ENCODE peak calls at places on chromosomes 16 and 17, in four cellular contexts. N is A673, L is adrenal gland, G is heart right ventricle. T is an unnamed sample. For H3K4me1, the result is how much of the 10 kb centered on the place peaks cover.

GRCh38 chr16:53018834-53019416 is 33.8 kb downstream of the CHD9NB start:
- DNase-seq in N (no peak), L (no peak), G (no peak), T (no peak)

GRCh38 chr16:85137323-85138072 is 25.2 kb upstream of the CIBAR2 start:
- DNase-seq in N (no peak), L (peak), G (peak), T (peak)

GRCh38 chr17:78817123-78817522 is 23.5 kb downstream of the USP36 start:
- DNase-seq in L (no peak), N (no peak), G (no peak), T (no peak)

GRCh38 chr16:85157813-85158701 is 45.8 kb upstream of the CIBAR2 start:
- DNase-seq in L (no peak), G (peak), N (peak), T (peak)

GRCh38 chr17:2189231-2189630 is 114.4 kb downstream of the SMG6 start:
- DNase-seq in L (no peak), N (no peak), G (no peak), T (peak)

GRCh38 chr16:55892821-55893220 is 17.6 kb upstream of the CES5A start:
- DNase-seq in G (no peak), L (no peak), N (no peak), T (no peak)

GRCh38 chr17:82644148-82644547 is 4.1 kb downstream of the WDR45B start:
- DNase-seq in N (no peak), G (no peak), L (no peak), T (no peak)

GRCh38 chr17:66652840-66653507 is 181.9 kb upstream of the CACNG5 start:
- DNase-seq in L (no peak), N (no peak), G (no peak), T (no peak)

GRCh38 chr17:65902831-65903549 is 288.9 kb downstream of the CEP112 start:
- DNase-seq in N (no peak), L (peak), G (no peak), T (no peak)

GRCh38 chr17:6843241-6843890 is 11.8 kb upstream of the TEKT1 start:
- DNase-seq in L (no peak), N (peak), G (no peak), T (no peak)

GRCh38 chr17:40515491-40516041 is 14.1 kb upstream of the TNS4 start:
- DNase-seq in N (no peak), L (no peak), G (no peak), T (peak)

GRCh38 chr16:81738831-81739496 is 40.1 kb upstream of the PLCG2 start:
- DNase-seq in G (peak), N (no peak), L (no peak), T (peak)

GRCh38 chr17:36945959-36946725 is 2.6 kb upstream of the AATF start:
- DNase-seq in G (no peak), L (no peak), N (no peak), T (no peak)

GRCh38 chr17:18262641-18263040 is 2.2 kb downstream of the MIEF2 start:
- DNase-seq in L (peak), N (no peak), G (peak), T (no peak)

GRCh38 chr17:18260332-18261145 is at the start of gene MIEF2:
- DNase-seq in N (peak), G (peak), L (peak), T (peak)

GRCh38 chr17:18261659-18262058 is 1.2 kb downstream of the MIEF2 start:
- DNase-seq in N (no peak), L (no peak), G (no peak), T (peak)

GRCh38 chr17:18261146-18261515 is 669 bp downstream of the MIEF2 start:
- DNase-seq in N (no peak), G (peak), L (peak), T (peak)

GRCh38 chr17:18262111-18262510 is 1.6 kb downstream of the MIEF2 start:
- DNase-seq in N (no peak), L (no peak), G (no peak), T (no peak)
- H3K4me1 ChIP-seq in N (under half), L (under half), G (under half), T (under half)

DNA sequence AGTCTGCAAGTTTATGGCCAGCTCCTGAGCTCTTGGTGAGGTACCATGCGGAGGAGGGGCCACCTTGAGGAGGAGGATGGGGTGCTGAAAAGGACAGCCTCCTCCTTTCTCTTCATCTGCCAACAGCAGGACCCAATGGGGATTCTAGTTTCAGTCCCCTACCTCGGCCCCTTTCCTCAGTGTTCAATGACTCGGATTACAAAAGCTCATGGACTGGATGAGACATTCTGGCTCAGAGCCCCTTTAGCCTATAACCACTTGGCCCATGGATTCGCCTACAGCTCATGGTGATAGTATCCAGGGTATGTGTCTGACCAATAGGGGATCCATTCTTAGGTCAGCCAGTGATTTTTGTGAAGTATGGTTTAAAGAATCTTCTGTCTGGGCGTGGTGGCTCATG is 8.5 kb upstream of the PIK3R6 start:
- DNase-seq in N (no peak), G (no peak), L (no peak), T (no peak)
- H3K4me1 ChIP-seq in N (under half), G (under half), L (under half), T (under half)

GRCh38 chr16:24044467-24044866 is 208.7 kb downstream of the PRKCB start:
- DNase-seq in G (no peak), L (no peak), N (no peak), T (no peak)
- H3K4me1 ChIP-seq in G (under half), L (under half), N (under half), T (under half)

DNA sequence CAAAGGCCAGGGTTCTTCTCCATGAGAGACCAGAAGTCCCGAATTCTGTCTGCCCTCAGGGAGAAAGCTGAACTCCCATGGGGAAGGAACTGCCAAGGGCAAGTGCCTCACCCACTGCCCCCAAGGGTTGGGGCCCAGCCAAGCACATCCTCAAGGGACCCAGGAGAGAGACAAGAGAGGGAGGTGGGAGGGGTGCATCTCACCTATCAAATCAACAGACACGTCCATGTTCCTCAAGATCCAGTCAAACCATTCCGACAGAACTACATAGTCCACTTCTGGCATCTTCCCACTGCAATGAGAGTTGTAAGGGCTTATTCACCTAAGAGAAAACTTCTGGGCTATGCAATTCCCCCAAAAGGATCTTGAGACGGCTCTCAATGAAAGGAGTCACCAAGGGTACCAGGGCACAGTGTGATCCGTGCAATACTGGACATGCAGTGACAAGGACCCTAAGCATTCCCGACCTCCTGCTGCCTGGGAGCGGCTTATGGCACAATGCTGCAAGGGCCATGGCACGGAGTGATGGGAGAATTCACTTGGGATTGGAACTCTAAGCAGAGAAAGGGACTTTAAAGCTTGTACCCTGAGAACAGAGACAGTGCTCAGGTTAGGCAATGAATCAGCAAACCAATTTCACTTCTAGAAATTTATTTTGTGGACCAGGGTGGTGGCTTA is 32.2 kb downstream of the TK2 start:
- DNase-seq in L (no peak), N (no peak), G (no peak), T (peak)
- H3K4me1 ChIP-seq in L (half or more), N (under half), G (half or more), T (under half)

GRCh38 chr17:9434502-9435113 is 141.0 kb downstream of the STX8 start:
- DNase-seq in G (no peak), N (no peak), L (no peak), T (no peak)
- H3K4me1 ChIP-seq in G (under half), N (under half), L (under half), T (under half)

GRCh38 chr17:44061446-44061845 is 5.0 kb downstream of the LSM12 start:
- DNase-seq in G (no peak), N (no peak), L (no peak), T (no peak)
- H3K4me1 ChIP-seq in G (under half), N (under half), L (under half), T (under half)

GRCh38 chr17:49511810-49512209 is 16.7 kb downstream of the NGFR start:
- DNase-seq in G (no peak), L (no peak), N (no peak), T (no peak)
- H3K4me1 ChIP-seq in G (under half), L (under half), N (under half), T (under half)

GRCh38 chr16:88430524-88431446 is 22.3 kb upstream of the ZFPM1 start:
- DNase-seq in L (peak), G (peak), N (no peak), T (no peak)
- H3K4me1 ChIP-seq in L (under half), G (under half), N (under half), T (under half)

T was measured in right cardiac atrium.